ENCODE peak calls at places on chromosomes 5 and 9, in seven cellular contexts. M is left lung, O is tibial artery, W is cardiac muscle cell, A is upper lobe of left lung, C is astrocyte, D is endodermal cell. X is an unnamed sample. For H3K9me3 and H3K4me1, the result is how much of the 10 kb centered on the place peaks cover.

GRCh38 chr5:154676508-154676907 is 78.7 kb upstream of the LARP1 start:
- DNase-seq in A (no peak), D (no peak), C (no peak), M (no peak), W (no peak), O (no peak), X (no peak)

GRCh38 chr9:15722888-15723287 is 170.0 kb downstream of the CCDC171 start:
- DNase-seq in A (no peak), O (no peak), D (peak), C (peak), W (no peak), M (no peak), X (no peak)

GRCh38 chr5:140882591-140882899 is 621 bp downstream of the PCDHA13 start:
- DNase-seq in D (peak), A (no peak), O (no peak), W (peak), M (no peak), C (no peak), X (no peak)

GRCh38 chr5:180803181-180804128 is 849 bp upstream of the MGAT1 start:
- DNase-seq in A (peak), C (no peak), O (peak), W (peak), D (peak), M (peak), X (peak)

GRCh38 chr9:107733530-107733907 is 243.9 kb upstream of the KLF4 start:
- DNase-seq in C (no peak), M (no peak), D (no peak), W (no peak), O (peak), A (no peak), X (no peak)

GRCh38 chr9:79222483-79222882 is 349.3 kb upstream of the TLE4 start:
- DNase-seq in M (no peak), W (no peak), C (peak), A (no peak), O (no peak), D (no peak), X (no peak)

GRCh38 chr5:172175263-172175719 is 12.7 kb downstream of the STK10 start:
- DNase-seq in O (peak), W (peak), M (peak), A (peak), C (no peak), D (no peak), X (peak)

GRCh38 chr9:125110464-125110863 is 32.9 kb downstream of the SCAI start:
- DNase-seq in C (no peak), O (no peak), M (no peak), A (no peak), D (no peak), W (no peak), X (no peak)

GRCh38 chr5:147673276-147673675 is 109.3 kb downstream of the JAKMIP2 start:
- DNase-seq in W (no peak), O (no peak), A (no peak), D (no peak), M (no peak), C (no peak), X (no peak)

GRCh38 chr9:129351058-129351641 is 173.1 kb upstream of the IER5L start:
- DNase-seq in A (no peak), C (no peak), W (peak), D (peak), O (no peak), M (peak), X (peak)

GRCh38 chr9:130590305-130590704 is 10.9 kb downstream of the FUBP3 start:
- DNase-seq in A (no peak), W (peak), D (no peak), O (no peak), C (no peak), M (no peak), X (no peak)

GRCh38 chr9:86763795-86764194 is 183.5 kb downstream of the GAS1 start:
- DNase-seq in C (no peak), W (no peak), D (no peak), M (no peak), A (no peak), O (no peak), X (no peak)

GRCh38 chr9:79193506-79194223 is 378.1 kb upstream of the TLE4 start:
- DNase-seq in O (no peak), W (no peak), M (peak), C (no peak), D (peak), A (peak), X (no peak)

GRCh38 chr9:131739192-131739961 is 499 bp downstream of the RAPGEF1 start:
- DNase-seq in M (peak), D (peak), W (peak), O (no peak), A (peak), C (no peak), X (peak)

GRCh38 chr5:150946351-150946905 is 41.6 kb upstream of the ZNF300 start:
- DNase-seq in A (peak), M (peak), O (peak), D (no peak), C (peak), W (no peak), X (peak)

GRCh38 chr9:130920762-130921482 is 18.1 kb downstream of the FIBCD1 start:
- DNase-seq in A (peak), O (no peak), C (no peak), D (no peak), W (no peak), M (no peak), X (no peak)

GRCh38 chr5:177113566-177114424 is 19.8 kb upstream of the NSD1 start:
- DNase-seq in O (peak), D (peak), W (peak), C (peak), A (peak), M (peak), X (peak)

GRCh38 chr9:65411901-65412300 is 126.9 kb upstream of the FOXD4L5 start:
- DNase-seq in C (no peak), W (no peak), O (no peak), A (no peak), D (no peak), M (no peak), X (no peak)

GRCh38 chr5:168288349-168289245 is 2.8 kb upstream of the WWC1 start:
- DNase-seq in D (peak), A (peak), C (no peak), M (no peak), O (no peak), W (no peak), X (peak)

GRCh38 chr5:1291611-1292080 is 3.2 kb downstream of the TERT start:
- DNase-seq in D (peak), A (no peak), M (no peak), C (no peak), O (no peak), W (no peak), X (peak)

GRCh38 chr5:1035421-1036405 is 27.1 kb downstream of the NKD2 start:
- DNase-seq in O (no peak), A (peak), M (peak), C (no peak), D (no peak), W (no peak), X (no peak)

GRCh38 chr5:96509721-96510383 is 76.8 kb upstream of the PCSK1 start:
- DNase-seq in M (no peak), W (no peak), O (no peak), A (no peak), C (peak), D (no peak), X (no peak)

GRCh38 chr9:98345011-98345410 is 89.6 kb upstream of the TBC1D2 start:
- DNase-seq in D (no peak), W (no peak), M (no peak), C (no peak), O (no peak), A (no peak), X (no peak)

GRCh38 chr5:10689391-10690081 is 71.5 kb downstream of the DAP start:
- DNase-seq in D (peak), A (peak), C (peak), O (no peak), W (peak), M (no peak), X (no peak)

GRCh38 chr9:106287108-106287631 is 575.8 kb upstream of the ZNF462 start:
- DNase-seq in A (peak), D (no peak), O (no peak), W (no peak), M (no peak), C (no peak), X (no peak)

GRCh38 chr5:149938791-149939358 is 5.7 kb downstream of the PDE6A start:
- DNase-seq in C (peak), D (no peak), M (no peak), A (no peak), W (no peak), O (peak), X (no peak)

GRCh38 chr9:113018247-113018646 is 6.3 kb upstream of the ZNF883 start:
- DNase-seq in W (no peak), D (no peak), M (no peak), C (no peak), A (no peak), O (no peak), X (no peak)
- H3K9me3 ChIP-seq in W (under half), D (under half), M (under half), C (under half), A (under half), O (under half), X (under half)

GRCh38 chr5:18829539-18829938 is 1158.5 kb downstream of the CDH18 start:
- DNase-seq in A (no peak), W (no peak), M (no peak), D (no peak), C (no peak), O (no peak), X (no peak)
- H3K4me1 ChIP-seq in A (under half), W (under half), M (under half), D (under half), C (under half), O (under half), X (under half)

GRCh38 chr5:2584579-2584978 is 166.9 kb downstream of the IRX2 start:
- DNase-seq in O (no peak), W (no peak), A (no peak), D (no peak), M (no peak), C (no peak), X (no peak)

GRCh38 chr5:2579126-2579525 is 172.4 kb downstream of the IRX2 start:
- DNase-seq in M (no peak), W (no peak), D (peak), C (no peak), A (no peak), O (no peak), X (no peak)

GRCh38 chr5:2581418-2581817 is 170.1 kb downstream of the IRX2 start:
- DNase-seq in D (peak), A (no peak), W (no peak), C (no peak), O (no peak), M (no peak), X (no peak)

GRCh38 chr5:2582507-2582906 is 169.0 kb downstream of the IRX2 start:
- DNase-seq in W (no peak), M (no peak), D (peak), C (no peak), O (no peak), A (no peak), X (no peak)

GRCh38 chr5:2582106-2582505 is 169.4 kb downstream of the IRX2 start:
- DNase-seq in M (no peak), C (no peak), W (no peak), D (peak), O (no peak), A (no peak), X (no peak)
- H3K9me3 ChIP-seq in M (under half), C (under half), W (under half), D (under half), O (under half), A (under half), X (under half)

DNA sequence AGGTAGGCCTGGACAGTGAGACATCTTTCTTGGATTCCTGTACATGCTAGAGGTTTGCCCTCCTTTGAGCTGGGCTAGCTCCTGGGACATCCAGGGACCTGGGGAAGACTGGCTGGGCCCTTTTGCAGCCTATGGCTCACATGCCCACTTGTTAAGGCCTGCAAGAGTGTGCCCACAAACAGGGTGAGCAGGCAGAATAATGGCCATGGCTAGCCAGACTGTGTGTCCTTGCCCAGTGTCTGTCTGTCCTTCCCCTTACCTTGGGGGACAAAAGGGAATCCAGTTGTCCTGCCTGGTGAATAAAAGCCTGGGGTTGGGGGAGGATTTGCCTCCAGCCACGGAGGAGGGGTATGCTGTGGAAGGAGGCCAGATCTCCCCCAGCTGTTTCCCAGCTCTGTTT is 13.0 kb upstream of the CXXC5 start:
- DNase-seq in W (no peak), C (no peak), D (no peak), O (no peak), A (no peak), M (no peak), X (no peak)
- H3K4me1 ChIP-seq in W (under half), C (under half), D (under half), O (under half), A (under half), M (under half), X (under half)

GRCh38 chr5:158233735-158234322 is 374.9 kb upstream of the CLINT1 start:
- DNase-seq in W (no peak), M (no peak), D (no peak), O (no peak), C (no peak), A (no peak), X (no peak)

GRCh38 chr5:158236511-158237335 is 377.8 kb upstream of the CLINT1 start:
- DNase-seq in D (no peak), C (peak), A (no peak), W (no peak), O (no peak), M (no peak), X (no peak)

GRCh38 chr5:158235159-158235547 is 376.2 kb upstream of the CLINT1 start:
- DNase-seq in M (no peak), W (no peak), A (no peak), D (no peak), O (no peak), C (no peak), X (no peak)

DNA sequence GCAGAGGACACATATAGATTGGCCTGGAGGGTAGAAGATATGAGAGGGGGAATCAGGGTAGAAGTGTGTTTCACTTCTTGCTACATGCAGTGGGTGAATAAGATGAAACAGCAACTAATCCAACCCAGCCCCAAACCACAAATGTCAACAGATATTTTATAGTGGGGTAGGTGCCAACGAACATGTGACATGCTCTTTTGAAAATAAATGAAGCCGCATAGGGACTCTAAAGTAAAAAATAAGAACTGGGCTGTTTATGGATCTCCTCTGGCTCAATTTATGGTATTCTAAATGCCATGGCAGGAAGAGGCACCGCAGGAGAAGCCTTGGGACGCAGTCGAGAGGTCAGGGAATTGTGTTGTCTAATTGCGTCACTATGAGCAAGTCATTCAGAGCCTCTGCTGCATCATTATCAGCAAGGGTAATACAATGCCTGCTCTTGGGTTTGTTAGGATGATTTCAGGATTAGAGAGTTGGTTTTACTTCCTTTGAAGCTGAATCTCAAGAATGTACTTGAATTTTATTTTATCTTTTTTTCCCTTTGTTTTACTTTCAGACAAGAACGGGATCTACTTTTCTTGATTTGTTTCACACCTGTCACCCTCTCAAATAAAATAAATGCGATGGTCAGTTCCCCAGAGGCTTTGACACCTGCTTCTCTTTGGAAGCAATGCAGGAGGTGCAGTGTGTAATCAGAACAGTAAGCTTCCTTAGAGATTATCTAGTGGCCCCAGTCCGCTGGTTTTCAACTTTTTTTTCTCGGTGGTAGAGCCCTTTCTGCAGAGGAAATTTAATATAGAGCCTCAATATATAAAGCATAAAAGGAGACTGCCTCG is 375.6 kb upstream of the CLINT1 start:
- DNase-seq in A (no peak), C (peak), M (no peak), O (no peak), D (no peak), W (no peak), X (no peak)
- H3K9me3 ChIP-seq in A (under half), C (under half), M (under half), O (under half), D (under half), W (under half), X (under half)

DNA sequence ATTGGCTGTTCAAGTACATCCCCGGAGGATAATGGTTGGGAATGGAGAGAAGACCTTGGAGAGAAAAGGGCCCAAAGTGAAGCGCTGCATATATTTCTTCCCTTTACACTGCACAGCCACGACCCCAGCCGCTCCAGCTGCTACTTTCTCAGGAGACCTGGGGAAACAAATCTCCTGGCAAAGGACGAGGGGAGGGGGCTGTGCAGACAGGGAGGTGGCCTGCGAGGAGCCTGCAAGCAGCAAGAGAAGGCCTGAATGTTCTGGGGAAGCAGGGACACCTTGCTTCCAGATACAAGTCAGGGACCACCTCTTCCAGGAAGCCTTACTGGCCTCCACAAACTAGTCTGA is 739 bp upstream of the PDLIM4 start:
- DNase-seq in C (no peak), A (no peak), O (no peak), M (no peak), D (no peak), W (no peak), X (no peak)
- H3K4me1 ChIP-seq in C (under half), A (under half), O (under half), M (under half), D (under half), W (under half), X (under half)